ENCODE peak calls at places on chromosomes 12 and 14, in ten cellular contexts. Q, G, Z, V, U, B, T, D, C and X are unnamed samples.

GRCh38 chr12:122022393-122023338 is 982 bp downstream of the BCL7A start:
- DNase-seq in Q (peak; percentile 80), G (peak; percentile 20), Z (peak; percentile 48), V (no peak), U (peak; percentile 25), B (no peak), T (peak; percentile 31), D (no peak), C (peak; percentile 47), X (peak; percentile 31)

GRCh38 chr14:54487771-54488170 is 1.0 kb downstream of the GMFB start:
- DNase-seq in Q (no peak), G (no peak), Z (peak; percentile 64), V (no peak), U (peak; percentile 76), B (no peak), T (no peak), D (peak; percentile 26), C (peak; percentile 60), X (no peak)

GRCh38 chr12:98998697-98999299 is 353.7 kb downstream of the APAF1 start:
- DNase-seq in Q (no peak), G (no peak), Z (peak; percentile 62), V (peak; percentile 37), U (peak; percentile 71), B (no peak), T (no peak), D (peak; percentile 17), C (peak; percentile 70), X (no peak)

GRCh38 chr14:102949801-102950451 is 27.5 kb downstream of the AMN start:
- DNase-seq in Q (peak; percentile 60), G (peak; percentile 26), Z (no peak), V (no peak), U (no peak), B (no peak), T (no peak), D (peak; percentile 79), C (peak; percentile 39), X (peak; percentile 38)

GRCh38 chr14:69259531-69260245 is at the start of gene GALNT16:
- DNase-seq in Q (peak; percentile 81), G (no peak), Z (peak; percentile 47), V (peak; percentile 54), U (no peak), B (no peak), T (no peak), D (peak; percentile 4), C (peak; percentile 75), X (no peak)

GRCh38 chr12:57479376-57480115 is at the start of gene ARHGAP9:
- DNase-seq in Q (no peak), G (no peak), Z (peak; percentile 29), V (no peak), U (no peak), B (no peak), T (peak; percentile 60), D (no peak), C (no peak), X (no peak)

GRCh38 chr14:52563120-52563519 is 10.5 kb downstream of the GPR137C start:
- DNase-seq in Q (no peak), G (no peak), Z (peak; percentile 83), V (no peak), U (peak; percentile 87), B (no peak), T (no peak), D (no peak), C (no peak), X (no peak)

GRCh38 chr14:39025810-39026627 is 77.0 kb downstream of the SEC23A start:
- DNase-seq in Q (no peak), G (no peak), Z (no peak), V (no peak), U (no peak), B (no peak), T (no peak), D (no peak), C (no peak), X (no peak)

GRCh38 chr14:102940729-102941362 is 18.4 kb downstream of the AMN start:
- DNase-seq in Q (peak; percentile 24), G (no peak), Z (no peak), V (no peak), U (no peak), B (no peak), T (no peak), D (no peak), C (no peak), X (no peak)

GRCh38 chr14:19729763-19730162 is 13.6 kb upstream of the OR4Q3 start:
- DNase-seq in Q (peak; percentile 18), G (no peak), Z (no peak), V (no peak), U (no peak), B (no peak), T (no peak), D (no peak), C (no peak), X (no peak)

GRCh38 chr12:122842505-122843405 is 7.5 kb downstream of the HIP1R start:
- DNase-seq in Q (peak; percentile 74), G (no peak), Z (no peak), V (no peak), U (no peak), B (no peak), T (no peak), D (no peak), C (no peak), X (no peak)

GRCh38 chr14:52950410-52950897 is 396 bp downstream of the FERMT2 start:
- DNase-seq in Q (peak; percentile 81), G (peak; percentile 64), Z (peak; percentile 73), V (peak; percentile 45), U (no peak), B (no peak), T (no peak), D (peak; percentile 15), C (peak; percentile 66), X (peak; percentile 53)

GRCh38 chr14:74572829-74573360 is 39.1 kb downstream of the LTBP2 start:
- DNase-seq in Q (no peak), G (no peak), Z (peak; percentile 35), V (no peak), U (no peak), B (no peak), T (no peak), D (no peak), C (no peak), X (no peak)

GRCh38 chr12:77049767-77050353 is 15.5 kb downstream of the E2F7 start:
- DNase-seq in Q (no peak), G (no peak), Z (peak; percentile 83), V (peak; percentile 31), U (peak; percentile 76), B (peak; percentile 64), T (no peak), D (peak; percentile 72), C (peak; percentile 45), X (no peak)

GRCh38 chr12:91685917-91686316 is 459.7 kb downstream of the BTG1 start:
- DNase-seq in Q (no peak), G (no peak), Z (peak; percentile 45), V (no peak), U (peak; percentile 44), B (no peak), T (no peak), D (no peak), C (no peak), X (no peak)

GRCh38 chr14:98606816-98607215 is 665.2 kb downstream of the BCL11B start:
- DNase-seq in Q (no peak), G (no peak), Z (no peak), V (no peak), U (no peak), B (no peak), T (no peak), D (no peak), C (no peak), X (no peak)

GRCh38 chr12:68001486-68002466 is 12.5 kb downstream of the IFNG-AS1 start:
- DNase-seq in Q (no peak), G (no peak), Z (peak; percentile 54), V (no peak), U (peak; percentile 54), B (no peak), T (no peak), D (no peak), C (no peak), X (no peak)

GRCh38 chr12:68367903-68368302 is 35.7 kb upstream of the MDM1 start:
- DNase-seq in Q (no peak), G (no peak), Z (no peak), V (no peak), U (no peak), B (no peak), T (no peak), D (no peak), C (no peak), X (no peak)

GRCh38 chr12:98909749-98910148 is 264.7 kb downstream of the APAF1 start:
- DNase-seq in Q (no peak), G (no peak), Z (no peak), V (peak; percentile 55), U (no peak), B (no peak), T (no peak), D (no peak), C (peak; percentile 83), X (no peak)

GRCh38 chr14:47366006-47366405 is 309.4 kb downstream of the MDGA2 start:
- DNase-seq in Q (no peak), G (no peak), Z (no peak), V (peak; percentile 17), U (no peak), B (no peak), T (no peak), D (no peak), C (no peak), X (no peak)

GRCh38 chr14:61514006-61514830 is 181.1 kb upstream of the HIF1A start:
- DNase-seq in Q (no peak), G (no peak), Z (no peak), V (no peak), U (no peak), B (no peak), T (no peak), D (no peak), C (no peak), X (no peak)

GRCh38 chr12:110330544-110330943 is 49.5 kb downstream of the ATP2A2 start:
- DNase-seq in Q (no peak), G (no peak), Z (no peak), V (no peak), U (no peak), B (no peak), T (no peak), D (no peak), C (peak; percentile 64), X (no peak)